ENCODE peak calls at places on chromosomes 2 and 18, in nine cellular contexts. W is Calu3; B is GM13977; S is nucleus accumbens; D is small intestine; O is dermis blood vessel endothelial cell; N is activated naive CD4-positive, alpha-beta T cell; X is AML-193; L is brain microvascular endothelial cell. C is an unnamed sample.
A peak's percentile ranks its signal among the peaks of the same experiment; 100 is the strongest.

GRCh38 chr2:70035344-70035844 is 51.9 kb upstream of the PCBP1 start:
- DNase-seq in W (no peak), B (no peak), S (no peak), D (no peak), O (no peak), N (no peak), X (no peak), L (peak; percentile 30), C (no peak)

GRCh38 chr2:101736233-101736632 is 38.7 kb downstream of the MAP4K4 start:
- DNase-seq in W (no peak), B (no peak), S (peak; percentile 49), D (no peak), O (no peak), N (no peak), X (no peak), L (no peak), C (no peak)

GRCh38 chr2:147927053-147927588 is 82.3 kb downstream of the ACVR2A start:
- DNase-seq in W (no peak), B (no peak), S (no peak), D (no peak), O (no peak), N (no peak), X (no peak), L (no peak), C (no peak)

GRCh38 chr2:136238552-136239346 is 120.8 kb upstream of the CXCR4 start:
- DNase-seq in W (no peak), B (peak; percentile 61), S (no peak), D (peak; percentile 53), O (peak; percentile 86), N (peak; percentile 19), X (peak; percentile 90), L (peak; percentile 56), C (no peak)

GRCh38 chr2:113361051-113361450 is 76.4 kb upstream of the ZNG1B start:
- DNase-seq in W (no peak), B (no peak), S (no peak), D (no peak), O (no peak), N (no peak), X (no peak), L (no peak), C (no peak)

GRCh38 chr18:43442571-43442970 is 165.3 kb upstream of the SYT4 start:
- DNase-seq in W (no peak), B (no peak), S (no peak), D (no peak), O (no peak), N (no peak), X (no peak), L (peak; percentile 43), C (no peak)

GRCh38 chr2:71609441-71609840 is 156.1 kb downstream of the DYSF start:
- DNase-seq in W (no peak), B (no peak), S (no peak), D (no peak), O (peak; percentile 61), N (no peak), X (no peak), L (peak; percentile 53), C (peak; percentile 1)

GRCh38 chr18:1998121-1998520 is 573.2 kb downstream of the METTL4 start:
- DNase-seq in W (no peak), B (no peak), S (no peak), D (no peak), O (no peak), N (no peak), X (no peak), L (no peak), C (no peak)

GRCh38 chr2:231932985-231933915 is 7.1 kb upstream of the NPPC start:
- DNase-seq in W (no peak), B (no peak), S (no peak), D (no peak), O (no peak), N (no peak), X (no peak), L (no peak), C (no peak)

GRCh38 chr2:120501591-120501990 is 155.7 kb downstream of the INHBB start:
- DNase-seq in W (no peak), B (no peak), S (no peak), D (no peak), O (no peak), N (no peak), X (no peak), L (no peak), C (no peak)

GRCh38 chr2:149218500-149218899 is 111.9 kb upstream of the LYPD6 start:
- DNase-seq in W (no peak), B (no peak), S (no peak), D (peak; percentile 93), O (no peak), N (no peak), X (no peak), L (no peak), C (no peak)

GRCh38 chr2:172113617-172114016 is 10.9 kb upstream of the DLX2 start:
- DNase-seq in W (no peak), B (peak; percentile 31), S (no peak), D (no peak), O (peak; percentile 68), N (no peak), X (no peak), L (no peak), C (no peak)

GRCh38 chr2:237491515-237492118 is 4.6 kb downstream of the MLPH start:
- DNase-seq in W (no peak), B (no peak), S (no peak), D (no peak), O (no peak), N (no peak), X (no peak), L (no peak), C (no peak)

GRCh38 chr2:10876963-10877362 is 34.8 kb upstream of the KCNF1 start:
- DNase-seq in W (no peak), B (no peak), S (no peak), D (peak; percentile 95), O (no peak), N (no peak), X (no peak), L (no peak), C (peak; percentile 73)

GRCh38 chr2:106144621-106145331 is 49.3 kb downstream of the UXS1 start:
- DNase-seq in W (no peak), B (no peak), S (no peak), D (no peak), O (no peak), N (no peak), X (no peak), L (no peak), C (no peak)

C was measured in colonic mucosa.